ENCODE peak calls at places on chromosomes 5 and 9, in eight cellular contexts. A is naive B cell; Z is substantia nigra; H is stimulated activated CD8-positive, alpha-beta memory T cell treated with anti-CD3 and anti-CD28 coated beads, Interleukin-4, amount 100 ng/mL, for 4 hours; B is fibroblast of the aortic adventitia; X is glomerular endothelial cell; T is T47D; W is DMS153. Y is an unnamed sample.
A peak's percentile ranks its signal among the peaks of the same experiment; 100 is the strongest.

GRCh38 chr9:134187110-134187531 is 22.8 kb upstream of the RNU6ATAC start:
- DNase-seq in X (no peak), W (no peak), B (no peak), A (no peak), H (no peak), Z (no peak), T (peak; percentile 62), Y (no peak)

GRCh38 chr5:27396998-27397397 is 358.6 kb upstream of the CDH9 start:
- DNase-seq in W (no peak), A (no peak), B (no peak), H (no peak), X (no peak), Z (no peak), T (no peak), Y (no peak)

GRCh38 chr5:41193462-41194166 is 19.7 kb downstream of the C6 start:
- DNase-seq in A (no peak), T (no peak), B (peak; percentile 100), Z (no peak), H (no peak), W (peak; percentile 10), X (no peak), Y (peak; percentile 84)

GRCh38 chr9:94718936-94719335 is 7.6 kb upstream of the AOPEP start:
- DNase-seq in W (no peak), T (no peak), Z (no peak), H (no peak), X (no peak), A (no peak), B (no peak), Y (no peak)

GRCh38 chr9:13144176-13144820 is 135.2 kb downstream of the MPDZ start:
- DNase-seq in A (no peak), W (no peak), X (no peak), B (peak; percentile 9), H (no peak), T (no peak), Z (no peak), Y (no peak)

GRCh38 chr5:39498247-39498952 is 73.6 kb upstream of the DAB2 start:
- DNase-seq in T (no peak), H (no peak), Z (no peak), A (no peak), B (peak; percentile 85), X (no peak), W (no peak), Y (no peak)

GRCh38 chr5:54556136-54556535 is 38.6 kb downstream of the SNX18 start:
- DNase-seq in A (no peak), T (no peak), H (no peak), Z (no peak), B (peak; percentile 19), W (no peak), X (no peak), Y (no peak)

GRCh38 chr5:156718985-156719384 is 131.1 kb upstream of the PPP1R2B start:
- DNase-seq in B (no peak), X (no peak), Z (no peak), H (no peak), T (no peak), W (no peak), A (no peak), Y (no peak)

GRCh38 chr9:18543406-18543965 is 69.5 kb downstream of the ADAMTSL1 start:
- DNase-seq in B (peak; percentile 96), W (no peak), X (no peak), A (no peak), T (no peak), H (no peak), Z (no peak), Y (no peak)

GRCh38 chr9:115117999-115118470 is at the start of gene TNC:
- DNase-seq in A (no peak), X (no peak), B (peak; percentile 76), H (no peak), Z (no peak), W (no peak), T (no peak), Y (peak; percentile 15)

GRCh38 chr5:123035320-123035949 is 1.1 kb downstream of the PPIC start:
- DNase-seq in T (peak; percentile 27), W (peak; percentile 3), B (peak; percentile 47), Z (no peak), H (no peak), X (no peak), A (peak; percentile 14), Y (no peak)

GRCh38 chr5:103617090-103617489 is 54.5 kb upstream of the NUDT12 start:
- DNase-seq in B (no peak), Z (no peak), X (no peak), T (no peak), A (no peak), W (no peak), H (no peak), Y (peak; percentile 19)

GRCh38 chr5:68285857-68286611 is 70.5 kb downstream of the PIK3R1 start:
- DNase-seq in A (peak; percentile 49), Z (no peak), H (no peak), X (no peak), W (no peak), T (peak; percentile 18), B (peak; percentile 83), Y (peak; percentile 34)

GRCh38 chr5:68699966-68700365 is 393.8 kb upstream of the SLC30A5 start:
- DNase-seq in A (no peak), X (no peak), H (no peak), T (no peak), Z (no peak), W (no peak), B (no peak), Y (no peak)

GRCh38 chr5:178201221-178201926 is 3.0 kb upstream of the HNRNPAB start:
- DNase-seq in X (no peak), T (no peak), Z (no peak), B (no peak), H (no peak), W (no peak), A (no peak), Y (no peak)

GRCh38 chr5:131587541-131587940 is 47.5 kb downstream of the RAPGEF6 start:
- DNase-seq in B (no peak), W (no peak), A (no peak), H (no peak), T (no peak), X (no peak), Z (no peak), Y (no peak)

GRCh38 chr5:39714036-39714698 is 289.4 kb upstream of the DAB2 start:
- DNase-seq in T (no peak), A (peak; percentile 24), X (peak; percentile 50), B (peak; percentile 84), H (no peak), W (peak; percentile 10), Z (no peak), Y (peak; percentile 21)

GRCh38 chr5:158616707-158617106 is 483.0 kb downstream of the EBF1 start:
- DNase-seq in T (no peak), X (no peak), A (no peak), H (no peak), B (no peak), W (no peak), Z (no peak), Y (no peak)

GRCh38 chr5:41558295-41558694 is 47.9 kb upstream of the PLCXD3 start:
- DNase-seq in T (no peak), W (no peak), Z (no peak), A (no peak), X (no peak), H (no peak), B (no peak), Y (no peak)

GRCh38 chr5:61230492-61230891 is 68.2 kb upstream of the SMIM15 start:
- DNase-seq in Z (no peak), T (no peak), H (no peak), B (no peak), X (no peak), W (no peak), A (no peak), Y (no peak)

GRCh38 chr9:125537442-125538091 is 169.4 kb downstream of the MAPKAP1 start:
- DNase-seq in Z (no peak), H (no peak), W (no peak), X (no peak), T (no peak), B (no peak), A (no peak), Y (no peak)

GRCh38 chr5:132677191-132677590 is 3.4 kb downstream of the IL4 start:
- DNase-seq in Z (no peak), H (no peak), B (peak; percentile 80), X (peak; percentile 50), W (no peak), A (no peak), T (peak; percentile 79), Y (no peak)

GRCh38 chr5:27474054-27474323 is 435.6 kb upstream of the CDH9 start:
- DNase-seq in H (no peak), B (peak; percentile 8), W (no peak), Z (no peak), T (no peak), A (no peak), X (no peak), Y (no peak)

GRCh38 chr5:145797336-145797735 is 37.8 kb downstream of the PRELID2 start:
- DNase-seq in B (peak; percentile 12), W (peak; percentile 39), A (no peak), X (peak; percentile 37), H (no peak), T (no peak), Z (no peak), Y (no peak)

GRCh38 chr5:151381899-151382298 is 34.5 kb upstream of the SLC36A2 start:
- DNase-seq in Z (no peak), X (no peak), W (no peak), H (no peak), A (no peak), B (no peak), T (no peak), Y (no peak)

GRCh38 chr5:171927345-171927941 is 79.0 kb downstream of the FBXW11 start:
- DNase-seq in X (no peak), T (no peak), W (no peak), H (no peak), A (no peak), B (peak; percentile 20), Z (no peak), Y (no peak)

GRCh38 chr5:45609661-45610060 is 86.5 kb downstream of the HCN1 start:
- DNase-seq in T (no peak), H (no peak), X (no peak), A (no peak), Z (no peak), W (no peak), B (no peak), Y (no peak)

GRCh38 chr5:11322133-11322532 is 561.1 kb upstream of the DAP start:
- DNase-seq in A (no peak), T (no peak), H (no peak), W (no peak), Z (no peak), B (no peak), X (no peak), Y (no peak)

GRCh38 chr9:134689320-134690181 is 47.9 kb downstream of the COL5A1 start:
- DNase-seq in X (no peak), T (peak; percentile 81), W (no peak), H (no peak), A (no peak), B (peak; percentile 67), Z (no peak), Y (peak; percentile 6)

GRCh38 chr9:136806631-136807201 is 1.0 kb upstream of the RABL6 start:
- DNase-seq in T (no peak), B (no peak), H (no peak), X (no peak), Z (no peak), A (no peak), W (no peak), Y (no peak)

GRCh38 chr5:121429761-121430160 is 421.9 kb upstream of the FTMT start:
- DNase-seq in W (no peak), T (no peak), A (no peak), Z (no peak), B (no peak), X (no peak), H (no peak), Y (no peak)

GRCh38 chr5:181088289-181088688 is 42.7 kb downstream of the OR2V1 start:
- DNase-seq in A (no peak), X (no peak), B (no peak), H (no peak), T (peak; percentile 44), W (no peak), Z (no peak), Y (no peak)

GRCh38 chr5:54007822-54008777 is 302.3 kb downstream of the ARL15 start:
- DNase-seq in B (peak; percentile 44), H (no peak), A (no peak), X (no peak), Z (no peak), W (no peak), T (no peak), Y (no peak)

GRCh38 chr5:13601152-13601551 is 343.3 kb downstream of the DNAH5 start:
- DNase-seq in Z (no peak), A (no peak), X (no peak), T (no peak), H (no peak), W (no peak), B (no peak), Y (no peak)

Y was measured in NCI-H1694 treated with DMSO at 0.1 percent for 48 hours.